ENCODE peak calls at places on chromosome 10, in five cellular contexts. One of them, this sample, is unnamed.

GRCh38 chr10:44378626-44379025 is 6.3 kb downstream of the CXCL12 start:
- DNase-seq in BE2C: no peak
- DNase-seq in heart right ventricle: no peak
- DNase-seq in choroid plexus epithelial cell: no peak
- DNase-seq in fibroblast of the aortic adventitia: no peak
- DNase-seq in this sample: no peak

GRCh38 chr10:91409869-91410637 is at the start of gene HECTD2:
- DNase-seq in choroid plexus epithelial cell: peak; percentile 76
- DNase-seq in fibroblast of the aortic adventitia: peak; percentile 62
- DNase-seq in BE2C: peak; percentile 84
- DNase-seq in heart right ventricle: peak; percentile 85
- DNase-seq in this sample: peak; percentile 87

GRCh38 chr10:73965890-73966768 is 31.8 kb upstream of the VCL start:
- DNase-seq in choroid plexus epithelial cell: peak; percentile 97
- DNase-seq in fibroblast of the aortic adventitia: peak; percentile 99
- DNase-seq in heart right ventricle: peak; percentile 73
- DNase-seq in BE2C: peak; percentile 51
- DNase-seq in this sample: no peak

GRCh38 chr10:62681211-62681940 is 123.1 kb upstream of the ADO start:
- DNase-seq in fibroblast of the aortic adventitia: no peak
- DNase-seq in BE2C: no peak
- DNase-seq in choroid plexus epithelial cell: peak; percentile 2
- DNase-seq in heart right ventricle: no peak
- DNase-seq in this sample: peak; percentile 64

GRCh38 chr10:73899401-73899780 is 11.5 kb upstream of the PLAU start:
- DNase-seq in fibroblast of the aortic adventitia: peak; percentile 84
- DNase-seq in choroid plexus epithelial cell: peak; percentile 88
- DNase-seq in BE2C: no peak
- DNase-seq in heart right ventricle: no peak
- DNase-seq in this sample: no peak

GRCh38 chr10:79444243-79445119 is 943 bp downstream of the ZCCHC24 start:
- DNase-seq in heart right ventricle: peak; percentile 86
- DNase-seq in fibroblast of the aortic adventitia: peak; percentile 67
- DNase-seq in choroid plexus epithelial cell: peak; percentile 93
- DNase-seq in BE2C: peak; percentile 47
- DNase-seq in this sample: peak; percentile 44

GRCh38 chr10:106424981-106425380 is 739.5 kb downstream of the SORCS1 start:
- DNase-seq in fibroblast of the aortic adventitia: peak; percentile 14
- DNase-seq in heart right ventricle: no peak
- DNase-seq in choroid plexus epithelial cell: peak; percentile 54
- DNase-seq in BE2C: no peak
- DNase-seq in this sample: no peak

GRCh38 chr10:72077275-72077990 is 10.9 kb downstream of the SPOCK2 start:
- DNase-seq in BE2C: no peak
- DNase-seq in choroid plexus epithelial cell: no peak
- DNase-seq in fibroblast of the aortic adventitia: no peak
- DNase-seq in heart right ventricle: no peak
- DNase-seq in this sample: no peak

GRCh38 chr10:105339669-105340068 is 698.6 kb downstream of the SORCS3 start:
- DNase-seq in choroid plexus epithelial cell: no peak
- DNase-seq in fibroblast of the aortic adventitia: no peak
- DNase-seq in BE2C: no peak
- DNase-seq in heart right ventricle: no peak
- DNase-seq in this sample: no peak

GRCh38 chr10:91883549-91884542 is 25.4 kb downstream of the FGFBP3 start:
- DNase-seq in choroid plexus epithelial cell: peak; percentile 80
- DNase-seq in fibroblast of the aortic adventitia: peak; percentile 68
- DNase-seq in heart right ventricle: no peak
- DNase-seq in BE2C: no peak
- DNase-seq in this sample: no peak

GRCh38 chr10:95403690-95404459 is 113.1 kb upstream of the PDLIM1 start:
- DNase-seq in BE2C: no peak
- DNase-seq in heart right ventricle: peak; percentile 58
- DNase-seq in fibroblast of the aortic adventitia: no peak
- DNase-seq in choroid plexus epithelial cell: no peak
- DNase-seq in this sample: no peak

GRCh38 chr10:21519981-21520436 is 5.5 kb downstream of the SKIDA1 start:
- DNase-seq in heart right ventricle: no peak
- DNase-seq in BE2C: no peak
- DNase-seq in fibroblast of the aortic adventitia: peak; percentile 85
- DNase-seq in choroid plexus epithelial cell: peak; percentile 85
- DNase-seq in this sample: no peak
- H3K4me3 ChIP-seq in heart right ventricle: peak overlapping the region; percentile 68
- H3K4me3 ChIP-seq in BE2C: peak overlapping the region; percentile 81
- H3K4me3 ChIP-seq in fibroblast of the aortic adventitia: peak overlapping the region; percentile 72
- H3K4me3 ChIP-seq in choroid plexus epithelial cell: peak overlapping the region; percentile 61
- H3K4me3 ChIP-seq in this sample: no peak overlapping the region

DNA sequence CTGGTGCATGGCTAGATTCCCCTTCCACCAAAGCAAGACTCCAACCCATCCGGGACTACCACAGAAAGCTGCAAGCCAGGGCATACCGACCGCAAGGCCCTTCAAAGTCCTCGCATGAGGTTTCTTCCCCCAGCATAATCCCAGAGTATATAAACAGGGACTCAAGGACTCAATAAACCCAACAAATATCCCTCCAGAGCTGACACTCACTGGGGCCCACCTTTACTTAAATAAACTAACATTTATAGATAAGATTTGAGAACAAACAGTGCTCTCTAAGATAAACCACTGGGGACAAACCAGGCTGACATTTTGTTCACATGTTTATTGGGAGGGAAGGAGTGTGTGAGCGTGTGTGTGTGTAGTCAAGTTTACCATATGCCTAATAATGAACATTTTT is 138.2 kb downstream of the ADAM12 start:
- DNase-seq in choroid plexus epithelial cell: peak; percentile 67
- DNase-seq in heart right ventricle: no peak
- DNase-seq in fibroblast of the aortic adventitia: no peak
- DNase-seq in BE2C: no peak
- DNase-seq in this sample: no peak
- H3K4me3 ChIP-seq in choroid plexus epithelial cell: no peak overlapping the region
- H3K4me3 ChIP-seq in heart right ventricle: no peak overlapping the region
- H3K4me3 ChIP-seq in fibroblast of the aortic adventitia: no peak overlapping the region
- H3K4me3 ChIP-seq in BE2C: no peak overlapping the region
- H3K4me3 ChIP-seq in this sample: no peak overlapping the region

GRCh38 chr10:59847326-59847725 is 59.0 kb downstream of the CCDC6 start:
- DNase-seq in heart right ventricle: no peak
- DNase-seq in BE2C: no peak
- DNase-seq in choroid plexus epithelial cell: no peak
- DNase-seq in fibroblast of the aortic adventitia: no peak
- DNase-seq in this sample: no peak
- H3K4me3 ChIP-seq in heart right ventricle: no peak overlapping the region
- H3K4me3 ChIP-seq in BE2C: no peak overlapping the region
- H3K4me3 ChIP-seq in choroid plexus epithelial cell: no peak overlapping the region
- H3K4me3 ChIP-seq in fibroblast of the aortic adventitia: no peak overlapping the region
- H3K4me3 ChIP-seq in this sample: no peak overlapping the region

GRCh38 chr10:3972460-3973366 is 187.7 kb upstream of the KLF6 start:
- DNase-seq in heart right ventricle: no peak
- DNase-seq in choroid plexus epithelial cell: no peak
- DNase-seq in BE2C: no peak
- DNase-seq in fibroblast of the aortic adventitia: peak; percentile 35
- DNase-seq in this sample: peak; percentile 17
- H3K4me3 ChIP-seq in heart right ventricle: no peak overlapping the region
- H3K4me3 ChIP-seq in choroid plexus epithelial cell: no peak overlapping the region
- H3K4me3 ChIP-seq in BE2C: no peak overlapping the region
- H3K4me3 ChIP-seq in fibroblast of the aortic adventitia: no peak overlapping the region
- H3K4me3 ChIP-seq in this sample: peak overlapping the region; percentile 24

GRCh38 chr10:13503745-13504463 is 24.9 kb downstream of the BEND7 start:
- DNase-seq in choroid plexus epithelial cell: peak; percentile 61
- DNase-seq in BE2C: no peak
- DNase-seq in fibroblast of the aortic adventitia: no peak
- DNase-seq in heart right ventricle: no peak
- DNase-seq in this sample: no peak
- H3K4me3 ChIP-seq in choroid plexus epithelial cell: no peak overlapping the region
- H3K4me3 ChIP-seq in BE2C: no peak overlapping the region
- H3K4me3 ChIP-seq in fibroblast of the aortic adventitia: no peak overlapping the region
- H3K4me3 ChIP-seq in heart right ventricle: no peak overlapping the region
- H3K4me3 ChIP-seq in this sample: no peak overlapping the region

GRCh38 chr10:123134058-123134914 is 1.5 kb upstream of the HMX3 start:
- DNase-seq in fibroblast of the aortic adventitia: no peak
- DNase-seq in heart right ventricle: no peak
- DNase-seq in BE2C: no peak
- DNase-seq in choroid plexus epithelial cell: no peak
- DNase-seq in this sample: no peak
- H3K4me3 ChIP-seq in fibroblast of the aortic adventitia: no peak overlapping the region
- H3K4me3 ChIP-seq in heart right ventricle: peak overlapping the region; percentile 48
- H3K4me3 ChIP-seq in BE2C: no peak overlapping the region
- H3K4me3 ChIP-seq in choroid plexus epithelial cell: no peak overlapping the region
- H3K4me3 ChIP-seq in this sample: no peak overlapping the region

GRCh38 chr10:3192856-3193635 is 20.5 kb upstream of the PITRM1 start:
- DNase-seq in fibroblast of the aortic adventitia: peak; percentile 82
- DNase-seq in BE2C: no peak
- DNase-seq in choroid plexus epithelial cell: peak; percentile 83
- DNase-seq in heart right ventricle: no peak
- DNase-seq in this sample: peak; percentile 33
- H3K4me3 ChIP-seq in fibroblast of the aortic adventitia: peak overlapping the region; percentile 2
- H3K4me3 ChIP-seq in BE2C: peak overlapping the region; percentile 39
- H3K4me3 ChIP-seq in choroid plexus epithelial cell: peak overlapping the region; percentile 55
- H3K4me3 ChIP-seq in heart right ventricle: peak overlapping the region; percentile 33
- H3K4me3 ChIP-seq in this sample: no peak overlapping the region

DNA sequence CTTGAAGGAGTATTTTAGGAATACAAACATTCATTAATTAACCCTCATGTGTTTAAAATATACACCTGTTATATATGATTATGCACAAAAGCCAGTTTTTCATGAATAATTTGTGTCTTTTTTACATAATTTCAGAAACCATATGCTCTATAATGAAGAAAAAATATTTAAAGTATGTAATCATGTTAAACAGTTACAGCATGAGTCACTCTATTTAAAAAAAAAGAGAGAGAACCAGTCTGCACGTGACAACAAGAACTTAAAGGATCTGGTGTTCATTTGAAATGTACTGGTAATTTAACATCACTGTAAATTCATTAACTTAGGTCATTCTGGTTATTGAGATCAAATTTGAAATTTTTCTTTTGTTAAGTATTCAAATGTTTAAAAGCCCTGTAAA is 228.5 kb downstream of the CACNB2 start:
- DNase-seq in heart right ventricle: no peak
- DNase-seq in fibroblast of the aortic adventitia: peak; percentile 47
- DNase-seq in choroid plexus epithelial cell: peak; percentile 65
- DNase-seq in BE2C: no peak
- DNase-seq in this sample: no peak
- H3K4me3 ChIP-seq in heart right ventricle: peak overlapping the region; percentile 35
- H3K4me3 ChIP-seq in fibroblast of the aortic adventitia: no peak overlapping the region
- H3K4me3 ChIP-seq in choroid plexus epithelial cell: no peak overlapping the region
- H3K4me3 ChIP-seq in BE2C: no peak overlapping the region
- H3K4me3 ChIP-seq in this sample: no peak overlapping the region

GRCh38 chr10:33539137-33539536 is 204.7 kb upstream of the NRP1 start:
- DNase-seq in choroid plexus epithelial cell: no peak
- DNase-seq in BE2C: no peak
- DNase-seq in heart right ventricle: no peak
- DNase-seq in fibroblast of the aortic adventitia: no peak
- DNase-seq in this sample: no peak
- H3K4me3 ChIP-seq in choroid plexus epithelial cell: no peak overlapping the region
- H3K4me3 ChIP-seq in BE2C: no peak overlapping the region
- H3K4me3 ChIP-seq in heart right ventricle: no peak overlapping the region
- H3K4me3 ChIP-seq in fibroblast of the aortic adventitia: no peak overlapping the region
- H3K4me3 ChIP-seq in this sample: no peak overlapping the region

DNA sequence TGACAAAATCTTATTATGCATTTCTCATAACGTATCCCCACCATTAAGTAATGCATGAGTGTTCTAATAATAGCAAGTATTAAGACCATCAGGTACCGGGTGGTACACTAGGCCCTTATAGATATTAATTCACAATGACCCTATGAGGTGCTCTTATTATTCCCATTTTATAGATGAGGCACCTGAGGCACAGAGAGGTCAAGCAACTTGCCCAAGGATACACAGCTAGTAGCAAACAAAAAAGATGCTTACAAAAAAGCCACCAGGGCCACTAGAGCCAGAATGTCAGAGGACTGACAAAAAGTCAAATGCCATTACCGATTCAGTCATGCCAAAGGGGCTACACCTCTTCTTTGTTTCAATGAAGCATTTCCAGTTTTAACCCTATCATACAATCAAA is 5.9 kb downstream of the RSU1 start:
- DNase-seq in heart right ventricle: no peak
- DNase-seq in choroid plexus epithelial cell: no peak
- DNase-seq in fibroblast of the aortic adventitia: no peak
- DNase-seq in BE2C: no peak
- DNase-seq in this sample: no peak
- H3K4me3 ChIP-seq in heart right ventricle: no peak overlapping the region
- H3K4me3 ChIP-seq in choroid plexus epithelial cell: no peak overlapping the region
- H3K4me3 ChIP-seq in fibroblast of the aortic adventitia: no peak overlapping the region
- H3K4me3 ChIP-seq in BE2C: no peak overlapping the region
- H3K4me3 ChIP-seq in this sample: no peak overlapping the region